ENCODE peak calls at places on chromosomes 7 and 10, in six cellular contexts. Y, D, J, B, C and U are unnamed samples.

GRCh38 chr10:101226888-101227736 is 2.2 kb downstream of the LBX1 start:
- DNase-seq in Y (peak), D (no peak), J (no peak), B (no peak), C (no peak), U (no peak)

GRCh38 chr7:55157347-55158105 is 138.7 kb downstream of the EGFR start:
- DNase-seq in C (no peak), D (no peak), B (no peak), Y (peak), J (no peak), U (no peak)

GRCh38 chr10:17607603-17608332 is 9.4 kb downstream of the HACD1 start:
- DNase-seq in D (no peak), J (no peak), Y (peak), B (peak), C (peak), U (peak)

GRCh38 chr10:125060486-125060850 is 99.9 kb downstream of the CTBP2 start:
- DNase-seq in J (no peak), B (no peak), C (no peak), D (peak), Y (peak), U (no peak)

GRCh38 chr7:82810558-82811259 is 352.0 kb downstream of the PCLO start:
- DNase-seq in C (no peak), D (peak), Y (peak), J (no peak), B (peak), U (no peak)

GRCh38 chr10:119030421-119031250 is 1.1 kb downstream of the NANOS1 start:
- DNase-seq in B (peak), Y (peak), D (no peak), C (peak), J (peak), U (peak)

GRCh38 chr7:90272242-90272641 is 27.3 kb downstream of the CFAP69 start:
- DNase-seq in D (no peak), J (no peak), B (no peak), C (no peak), Y (no peak), U (no peak)

GRCh38 chr7:78702770-78703169 is 750.7 kb downstream of the MAGI2 start:
- DNase-seq in B (no peak), J (no peak), D (peak), C (no peak), Y (no peak), U (no peak)

GRCh38 chr7:49479421-49479820 is 294.0 kb upstream of the VWC2 start:
- DNase-seq in J (no peak), C (no peak), D (no peak), Y (no peak), B (no peak), U (no peak)

GRCh38 chr10:95290446-95290800 is 380 bp downstream of the PDLIM1 start:
- DNase-seq in C (no peak), D (no peak), J (no peak), Y (peak), B (peak), U (no peak)

GRCh38 chr10:74558403-74558802 is 268.0 kb upstream of the KAT6B start:
- DNase-seq in D (no peak), B (no peak), C (no peak), Y (no peak), J (no peak), U (no peak)

GRCh38 chr10:99854860-99855259 is 72.4 kb downstream of the ABCC2 start:
- DNase-seq in D (peak), B (peak), J (no peak), Y (peak), C (no peak), U (no peak)